ENCODE peak calls at places on chromosomes 13 and 19, in nine cellular contexts. U is lower leg skin, Q is nephron progenitor cell, R is fibroblast of mammary gland, I is H1, Y is WTC11, D is ascending aorta, B is B cell, E is cardiac fibroblast. T is an unnamed sample.
A peak's percentile ranks its signal among the peaks of the same experiment; 100 is the strongest.

GRCh38 chr19:12987781-12988180 is 7.5 kb upstream of the NFIX start:
- DNase-seq in U (no peak), Q (no peak), R (no peak), I (no peak), Y (no peak), D (no peak), B (no peak), E (no peak), T (no peak)

GRCh38 chr19:31054430-31054829 is 294.8 kb downstream of the TSHZ3 start:
- DNase-seq in U (no peak), Q (peak; percentile 47), R (peak; percentile 72), I (peak; percentile 62), Y (peak; percentile 79), D (no peak), B (no peak), E (peak; percentile 74), T (no peak)

GRCh38 chr13:48393698-48394085 is 19.2 kb downstream of the LPAR6 start:
- DNase-seq in U (no peak), Q (no peak), R (no peak), I (no peak), Y (no peak), D (no peak), B (no peak), E (no peak), T (no peak)

GRCh38 chr19:33789344-33789743 is 7.3 kb upstream of the KCTD15 start:
- DNase-seq in U (no peak), Q (no peak), R (no peak), I (no peak), Y (no peak), D (no peak), B (no peak), E (no peak), T (no peak)

GRCh38 chr13:75432045-75432444 is 49.9 kb downstream of the TBC1D4 start:
- DNase-seq in U (no peak), Q (no peak), R (peak; percentile 61), I (no peak), Y (no peak), D (no peak), B (no peak), E (peak; percentile 16), T (no peak)

GRCh38 chr19:3603121-3603841 is 3.4 kb downstream of the TBXA2R start:
- DNase-seq in U (no peak), Q (peak; percentile 45), R (no peak), I (no peak), Y (no peak), D (peak; percentile 87), B (no peak), E (no peak), T (no peak)

GRCh38 chr19:17184381-17184841 is 30.7 kb upstream of the USE1 start:
- DNase-seq in U (no peak), Q (no peak), R (no peak), I (no peak), Y (no peak), D (no peak), B (no peak), E (no peak), T (no peak)

GRCh38 chr13:34416833-34417425 is 525.1 kb upstream of the NBEA start:
- DNase-seq in U (peak; percentile 43), Q (no peak), R (peak; percentile 83), I (no peak), Y (no peak), D (peak; percentile 64), B (no peak), E (peak; percentile 68), T (no peak)

GRCh38 chr13:42894765-42895181 is 97.3 kb downstream of the EPSTI1 start:
- DNase-seq in U (no peak), Q (no peak), R (peak; percentile 70), I (no peak), Y (no peak), D (no peak), B (no peak), E (peak; percentile 92), T (no peak)

GRCh38 chr19:17743874-17744273 is 7.4 kb upstream of the FCHO1 start:
- DNase-seq in U (no peak), Q (no peak), R (peak; percentile 56), I (no peak), Y (no peak), D (no peak), B (no peak), E (peak; percentile 60), T (no peak)

GRCh38 chr13:86741762-86742285 is 929.3 kb upstream of the SLITRK5 start:
- DNase-seq in U (no peak), Q (no peak), R (no peak), I (no peak), Y (no peak), D (no peak), B (no peak), E (no peak), T (no peak)
- TF ChIP-seq CTCF in U (no peak), Q (no peak), R (no peak), I (no peak), Y (no peak), D (no peak), B (no peak), E (no peak), T (no peak)

GRCh38 chr13:78587395-78587794 is 16.0 kb downstream of the POU4F1 start:
- DNase-seq in U (no peak), Q (no peak), R (no peak), I (no peak), Y (no peak), D (no peak), B (no peak), E (no peak), T (no peak)

GRCh38 chr13:78589206-78589605 is 14.1 kb downstream of the POU4F1 start:
- DNase-seq in U (no peak), Q (peak; percentile 92), R (peak; percentile 28), I (peak; percentile 89), Y (peak; percentile 85), D (no peak), B (no peak), E (no peak), T (peak; percentile 53)

GRCh38 chr13:78586706-78587105 is 16.6 kb downstream of the POU4F1 start:
- DNase-seq in U (no peak), Q (no peak), R (no peak), I (peak; percentile 79), Y (peak; percentile 81), D (no peak), B (no peak), E (no peak), T (no peak)
- TF ChIP-seq CTCF in U (no peak), Q (peak; percentile 42), R (peak; percentile 22), I (peak; percentile 85), Y (peak; percentile 78), D (no peak), B (no peak), E (peak; percentile 23), T (no peak)

GRCh38 chr13:96391606-96392005 is 301.7 kb downstream of the HS6ST3 start:
- DNase-seq in U (no peak), Q (no peak), R (no peak), I (no peak), Y (no peak), D (no peak), B (no peak), E (no peak), T (no peak)

GRCh38 chr13:96388598-96388997 is 298.7 kb downstream of the HS6ST3 start:
- DNase-seq in U (no peak), Q (no peak), R (no peak), I (no peak), Y (no peak), D (no peak), B (no peak), E (no peak), T (no peak)
- TF ChIP-seq CTCF in U (no peak), Q (no peak), R (no peak), I (no peak), Y (no peak), D (no peak), B (no peak), E (no peak), T (no peak)

GRCh38 chr13:44465318-44465717 is 91.7 kb downstream of the SERP2 start:
- DNase-seq in U (no peak), Q (no peak), R (peak; percentile 68), I (no peak), Y (no peak), D (no peak), B (no peak), E (no peak), T (no peak)
- TF ChIP-seq CTCF in U (no peak), Q (no peak), R (peak; percentile 13), I (no peak), Y (no peak), D (no peak), B (no peak), E (no peak), T (no peak)

GRCh38 chr13:44967656-44968451 is 21.4 kb downstream of the NUFIP1 start:
- DNase-seq in U (no peak), Q (no peak), R (peak; percentile 51), I (no peak), Y (no peak), D (no peak), B (no peak), E (peak; percentile 69), T (no peak)
- TF ChIP-seq CTCF in U (no peak), Q (no peak), R (peak; percentile 24), I (no peak), Y (no peak), D (no peak), B (no peak), E (peak; percentile 29), T (no peak)

DNA sequence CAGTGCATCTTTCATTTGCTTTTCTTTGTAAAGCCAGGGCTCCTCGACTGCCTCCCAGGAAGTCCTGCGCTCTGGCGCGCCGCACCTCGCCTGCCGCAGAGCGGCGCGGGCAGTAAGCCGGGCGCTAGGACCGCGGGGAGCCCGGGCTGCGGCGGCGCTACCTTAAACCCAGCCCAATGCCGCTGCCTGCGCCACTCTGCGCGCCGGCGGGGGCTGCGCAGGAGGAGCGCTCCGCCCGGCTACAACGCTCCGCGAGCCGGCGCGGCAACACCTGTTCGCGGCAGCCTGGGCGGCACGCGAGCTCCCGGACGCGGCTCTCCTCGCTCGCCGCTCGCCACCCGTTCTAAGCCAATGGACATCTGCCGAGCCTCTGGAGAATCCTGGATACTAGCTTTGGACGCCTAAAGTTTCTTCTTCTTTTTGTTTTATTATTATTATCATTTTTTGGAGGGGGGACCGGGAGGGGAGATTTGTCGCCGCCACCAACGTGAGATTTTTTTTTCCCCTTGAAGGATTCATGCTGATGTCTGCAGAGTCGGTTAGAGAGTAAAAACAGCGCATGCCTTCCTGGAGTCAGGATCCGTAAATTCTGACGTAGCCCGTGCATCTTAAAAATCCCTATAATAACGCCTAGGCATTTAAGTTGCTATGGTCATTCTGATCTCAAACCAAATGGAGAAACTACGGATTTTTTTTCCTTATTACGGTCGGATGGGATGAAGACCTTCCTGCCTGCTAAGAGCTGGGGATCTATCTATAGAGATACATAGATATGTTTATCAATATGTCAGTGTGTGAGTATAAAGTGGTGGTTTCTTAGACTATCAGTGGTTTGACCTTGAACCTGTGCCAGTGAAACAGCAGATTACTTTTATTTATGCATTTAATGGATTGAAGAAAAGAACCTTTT is at the start of gene FGF9:
- DNase-seq in U (no peak), Q (peak; percentile 82), R (peak; percentile 60), I (peak; percentile 83), Y (peak; percentile 83), D (peak; percentile 84), B (peak; percentile 96), E (peak; percentile 79), T (peak; percentile 90)
- TF ChIP-seq CTCF in U (no peak), Q (no peak), R (no peak), I (peak; percentile 9), Y (no peak), D (no peak), B (no peak), E (no peak), T (no peak)

GRCh38 chr19:58558623-58559274 is 338 bp upstream of the UBE2M start:
- DNase-seq in U (peak; percentile 99), Q (peak; percentile 100), R (peak; percentile 98), I (peak; percentile 100), Y (peak; percentile 100), D (peak; percentile 99), B (peak; percentile 97), E (peak; percentile 99), T (peak; percentile 96)
- TF ChIP-seq CTCF in U (no peak), Q (no peak), R (no peak), I (no peak), Y (no peak), D (no peak), B (no peak), E (no peak), T (no peak)

T was measured in GM13976.